ENCODE peak calls at places on chromosome 16, in four cellular contexts. One of them, this sample, is unnamed. For H3K27me3, the result is how much of the 10 kb centered on the place peaks cover.

GRCh38 chr16:4414187-4414909 is 2.0 kb downstream of the CORO7 start:
- DNase-seq in breast epithelium: no peak
- DNase-seq in AG04450: no peak
- DNase-seq in heart right ventricle: no peak
- DNase-seq in this sample: no peak

GRCh38 chr16:72935896-72936295 is 112.0 kb downstream of the ZFHX3 start:
- DNase-seq in breast epithelium: no peak
- DNase-seq in AG04450: no peak
- DNase-seq in heart right ventricle: no peak
- DNase-seq in this sample: no peak

GRCh38 chr16:47711809-47712208 is 250.7 kb downstream of the PHKB start:
- DNase-seq in breast epithelium: no peak
- DNase-seq in AG04450: no peak
- DNase-seq in heart right ventricle: no peak
- DNase-seq in this sample: no peak

GRCh38 chr16:81241706-81242105 is 3.2 kb downstream of the BCO1 start:
- DNase-seq in breast epithelium: no peak
- DNase-seq in AG04450: no peak
- DNase-seq in heart right ventricle: no peak
- DNase-seq in this sample: no peak

GRCh38 chr16:78375055-78375679 is 275.7 kb downstream of the WWOX start:
- DNase-seq in breast epithelium: no peak
- DNase-seq in AG04450: no peak
- DNase-seq in heart right ventricle: no peak
- DNase-seq in this sample: no peak

GRCh38 chr16:87375426-87376135 is 8.0 kb downstream of the FBXO31 start:
- DNase-seq in breast epithelium: no peak
- DNase-seq in AG04450: no peak
- DNase-seq in heart right ventricle: no peak
- DNase-seq in this sample: no peak

GRCh38 chr16:15701975-15702970 is 52.2 kb downstream of the NDE1 start:
- DNase-seq in breast epithelium: no peak
- DNase-seq in AG04450: no peak
- DNase-seq in heart right ventricle: no peak
- DNase-seq in this sample: no peak

GRCh38 chr16:10590342-10590741 is 9.9 kb upstream of the EMP2 start:
- DNase-seq in breast epithelium: no peak
- DNase-seq in AG04450: no peak
- DNase-seq in heart right ventricle: no peak
- DNase-seq in this sample: no peak

GRCh38 chr16:9092963-9093477 is 1.6 kb downstream of the HAPSTR1 start:
- DNase-seq in breast epithelium: no peak
- DNase-seq in AG04450: no peak
- DNase-seq in heart right ventricle: peak
- DNase-seq in this sample: peak

GRCh38 chr16:11955713-11956123 is 9.3 kb upstream of the TNFRSF17 start:
- DNase-seq in breast epithelium: no peak
- DNase-seq in AG04450: peak
- DNase-seq in heart right ventricle: no peak
- DNase-seq in this sample: no peak

GRCh38 chr16:54489225-54489781 is 202.7 kb upstream of the IRX3 start:
- DNase-seq in breast epithelium: no peak
- DNase-seq in AG04450: no peak
- DNase-seq in heart right ventricle: no peak
- DNase-seq in this sample: no peak

GRCh38 chr16:4506450-4506849 is 30.3 kb downstream of the HMOX2 start:
- DNase-seq in breast epithelium: no peak
- DNase-seq in AG04450: no peak
- DNase-seq in heart right ventricle: peak
- DNase-seq in this sample: peak

GRCh38 chr16:27618140-27618539 is 68.2 kb downstream of the KATNIP start:
- DNase-seq in breast epithelium: no peak
- DNase-seq in AG04450: no peak
- DNase-seq in heart right ventricle: no peak
- DNase-seq in this sample: no peak

GRCh38 chr16:68823401-68823800 is 19.9 kb upstream of the TANGO6 start:
- DNase-seq in breast epithelium: no peak
- DNase-seq in AG04450: peak
- DNase-seq in heart right ventricle: no peak
- DNase-seq in this sample: no peak

GRCh38 chr16:70520612-70521297 is 2.6 kb downstream of the COG4 start:
- DNase-seq in breast epithelium: no peak
- DNase-seq in AG04450: no peak
- DNase-seq in heart right ventricle: no peak
- DNase-seq in this sample: no peak

GRCh38 chr16:57000271-57001025 is 11.1 kb downstream of the NLRC5 start:
- DNase-seq in breast epithelium: peak
- DNase-seq in AG04450: peak
- DNase-seq in heart right ventricle: peak
- DNase-seq in this sample: no peak

GRCh38 chr16:77213542-77214108 is 14.4 kb downstream of the SYCE1L start:
- DNase-seq in breast epithelium: no peak
- DNase-seq in AG04450: peak
- DNase-seq in heart right ventricle: peak
- DNase-seq in this sample: no peak

GRCh38 chr16:10123141-10123540 is 59.1 kb downstream of the GRIN2A start:
- DNase-seq in breast epithelium: no peak
- DNase-seq in AG04450: no peak
- DNase-seq in heart right ventricle: no peak
- DNase-seq in this sample: no peak

GRCh38 chr16:66266436-66267286 is 99.8 kb upstream of the CDH5 start:
- DNase-seq in breast epithelium: peak
- DNase-seq in AG04450: peak
- DNase-seq in heart right ventricle: peak
- DNase-seq in this sample: no peak

GRCh38 chr16:21645261-21645721 is 7.1 kb downstream of the IGSF6 start:
- DNase-seq in breast epithelium: no peak
- DNase-seq in AG04450: no peak
- DNase-seq in heart right ventricle: no peak
- DNase-seq in this sample: no peak

GRCh38 chr16:17798721-17799120 is 328.0 kb upstream of the XYLT1 start:
- DNase-seq in breast epithelium: no peak
- DNase-seq in AG04450: no peak
- DNase-seq in heart right ventricle: no peak
- DNase-seq in this sample: no peak

GRCh38 chr16:84302111-84302954 is 7.7 kb downstream of the WFDC1 start:
- DNase-seq in breast epithelium: no peak
- DNase-seq in AG04450: no peak
- DNase-seq in heart right ventricle: no peak
- DNase-seq in this sample: no peak

GRCh38 chr16:19297454-19297853 is 11.9 kb downstream of the CLEC19A start:
- DNase-seq in breast epithelium: no peak
- DNase-seq in AG04450: no peak
- DNase-seq in heart right ventricle: no peak
- DNase-seq in this sample: no peak

GRCh38 chr16:82700541-82701240 is 73.9 kb downstream of the CDH13 start:
- DNase-seq in breast epithelium: no peak
- DNase-seq in AG04450: no peak
- DNase-seq in heart right ventricle: no peak
- DNase-seq in this sample: no peak

GRCh38 chr16:83652898-83653297 is 154.9 kb upstream of the HSBP1 start:
- DNase-seq in breast epithelium: no peak
- DNase-seq in AG04450: no peak
- DNase-seq in heart right ventricle: no peak
- DNase-seq in this sample: no peak

GRCh38 chr16:20898938-20899502 is 1.1 kb downstream of the DCUN1D3 start:
- DNase-seq in breast epithelium: no peak
- DNase-seq in AG04450: peak
- DNase-seq in heart right ventricle: no peak
- DNase-seq in this sample: no peak

GRCh38 chr16:56288019-56288418 is 96.7 kb downstream of the GNAO1 start:
- DNase-seq in breast epithelium: no peak
- DNase-seq in AG04450: no peak
- DNase-seq in heart right ventricle: no peak
- DNase-seq in this sample: no peak

GRCh38 chr16:17509194-17509593 is 38.4 kb upstream of the XYLT1 start:
- DNase-seq in breast epithelium: no peak
- DNase-seq in AG04450: no peak
- DNase-seq in heart right ventricle: no peak
- DNase-seq in this sample: no peak

GRCh38 chr16:17339764-17340541 is 130.8 kb downstream of the XYLT1 start:
- DNase-seq in breast epithelium: no peak
- DNase-seq in AG04450: no peak
- DNase-seq in heart right ventricle: no peak
- DNase-seq in this sample: no peak

GRCh38 chr16:83351846-83352245 is 455.9 kb upstream of the HSBP1 start:
- DNase-seq in breast epithelium: no peak
- DNase-seq in AG04450: no peak
- DNase-seq in heart right ventricle: no peak
- DNase-seq in this sample: no peak

GRCh38 chr16:11386791-11387546 is 41.7 kb downstream of the RMI2 start:
- DNase-seq in breast epithelium: no peak
- DNase-seq in AG04450: no peak
- DNase-seq in heart right ventricle: no peak
- DNase-seq in this sample: peak

GRCh38 chr16:85328665-85329058 is 216.4 kb upstream of the CIBAR2 start:
- DNase-seq in breast epithelium: no peak
- DNase-seq in AG04450: no peak
- DNase-seq in heart right ventricle: no peak
- DNase-seq in this sample: peak
- H3K4me3 ChIP-seq in breast epithelium: no peak
- H3K4me3 ChIP-seq in AG04450: no peak
- H3K4me3 ChIP-seq in heart right ventricle: no peak
- H3K4me3 ChIP-seq in this sample: peak

GRCh38 chr16:88975511-88976061 is 1.4 kb downstream of the CBFA2T3 start:
- DNase-seq in breast epithelium: no peak
- DNase-seq in AG04450: no peak
- DNase-seq in heart right ventricle: no peak
- DNase-seq in this sample: no peak
- H3K27me3 ChIP-seq in breast epithelium: half or more
- H3K27me3 ChIP-seq in AG04450: under half
- H3K27me3 ChIP-seq in heart right ventricle: under half
- H3K27me3 ChIP-seq in this sample: half or more

GRCh38 chr16:74562117-74562516 is 44.8 kb downstream of the GLG1 start:
- DNase-seq in breast epithelium: no peak
- DNase-seq in AG04450: no peak
- DNase-seq in heart right ventricle: no peak
- DNase-seq in this sample: no peak
- H3K4me3 ChIP-seq in breast epithelium: no peak
- H3K4me3 ChIP-seq in AG04450: no peak
- H3K4me3 ChIP-seq in heart right ventricle: no peak
- H3K4me3 ChIP-seq in this sample: no peak

DNA sequence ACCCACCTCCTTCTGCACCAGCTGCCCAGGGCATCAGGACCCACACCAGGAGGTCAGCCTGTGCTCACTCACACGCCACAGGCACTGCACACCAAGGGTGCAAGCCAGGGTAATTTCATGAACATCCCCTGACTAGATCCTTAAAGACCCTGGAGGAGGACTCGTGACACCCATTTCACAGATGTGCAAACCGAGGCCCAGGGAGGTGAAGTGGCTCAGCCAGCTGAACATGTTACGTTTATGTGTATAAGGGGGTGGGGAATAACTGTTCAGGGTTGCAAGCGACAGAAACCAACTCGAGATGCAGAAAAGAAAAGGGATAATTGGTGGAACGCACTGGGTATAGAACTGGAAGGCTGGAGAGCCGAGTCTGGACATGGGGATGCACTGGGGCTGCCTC is 138.1 kb upstream of the FOXF1 start:
- DNase-seq in breast epithelium: no peak
- DNase-seq in AG04450: no peak
- DNase-seq in heart right ventricle: no peak
- DNase-seq in this sample: no peak
- H3K27me3 ChIP-seq in breast epithelium: under half
- H3K27me3 ChIP-seq in AG04450: under half
- H3K27me3 ChIP-seq in heart right ventricle: half or more
- H3K27me3 ChIP-seq in this sample: under half

GRCh38 chr16:2033057-2033911 is 6.6 kb downstream of the NHERF2 start:
- DNase-seq in breast epithelium: no peak
- DNase-seq in AG04450: no peak
- DNase-seq in heart right ventricle: peak
- DNase-seq in this sample: no peak
- H3K4me3 ChIP-seq in breast epithelium: peak
- H3K4me3 ChIP-seq in AG04450: peak
- H3K4me3 ChIP-seq in heart right ventricle: peak
- H3K4me3 ChIP-seq in this sample: no peak